ENCODE peak calls at places on chromosome 19, in nine cellular contexts. W is HepG2, A is breast epithelium, J is H1, B is prostate gland, C is spleen, I is stomach, E is esophagus muscularis mucosa, Q is HCT116. K is an unnamed sample.

GRCh38 chr19:35240322-35240721 is 8.5 kb upstream of the LSR start:
- DNase-seq in W (no peak), A (no peak), J (no peak), B (no peak), C (no peak), I (no peak), E (peak; percentile 21), Q (no peak), K (peak; percentile 11)

GRCh38 chr19:58304255-58304654 is 922 bp upstream of the ERVK3-1 start:
- DNase-seq in W (no peak), A (no peak), J (no peak), B (no peak), C (peak; percentile 23), I (no peak), E (no peak), Q (no peak), K (no peak)

GRCh38 chr19:37906868-37907734 is at the start of gene SIPA1L3:
- DNase-seq in W (peak; percentile 91), A (peak; percentile 96), J (peak; percentile 91), B (peak; percentile 97), C (peak; percentile 99), I (peak; percentile 97), E (peak; percentile 97), Q (peak; percentile 84), K (peak; percentile 97)

GRCh38 chr19:10586396-10586795 is 716 bp downstream of the AP1M2 start:
- DNase-seq in W (no peak), A (no peak), J (no peak), B (no peak), C (no peak), I (no peak), E (no peak), Q (no peak), K (no peak)

GRCh38 chr19:32269831-32270230 is 75.6 kb upstream of the ZNF507 start:
- DNase-seq in W (no peak), A (no peak), J (no peak), B (peak; percentile 81), C (no peak), I (no peak), E (no peak), Q (no peak), K (no peak)

GRCh38 chr19:57746580-57747471 is at the start of gene ZNF776:
- DNase-seq in W (peak; percentile 88), A (peak; percentile 68), J (peak; percentile 43), B (peak; percentile 89), C (peak; percentile 90), I (peak; percentile 86), E (peak; percentile 93), Q (peak; percentile 86), K (peak; percentile 85)

GRCh38 chr19:45161715-45162463 is 1.1 kb upstream of the NKPD1 start:
- DNase-seq in W (no peak), A (no peak), J (no peak), B (no peak), C (no peak), I (peak; percentile 56), E (no peak), Q (no peak), K (no peak)

GRCh38 chr19:24000656-24001055 is 86.0 kb downstream of the ZNF726 start:
- DNase-seq in W (no peak), A (no peak), J (no peak), B (no peak), C (no peak), I (no peak), E (no peak), Q (no peak), K (no peak)

GRCh38 chr19:18415177-18415867 is 3.9 kb upstream of the SSBP4 start:
- DNase-seq in W (no peak), A (no peak), J (no peak), B (no peak), C (peak; percentile 85), I (no peak), E (no peak), Q (no peak), K (peak; percentile 54)

GRCh38 chr19:18418725-18419194 is 438 bp upstream of the SSBP4 start:
- DNase-seq in W (no peak), A (no peak), J (no peak), B (no peak), C (peak; percentile 86), I (no peak), E (no peak), Q (no peak), K (peak; percentile 46)

GRCh38 chr19:18417250-18418033 is 1.8 kb upstream of the SSBP4 start:
- DNase-seq in W (peak; percentile 63), A (no peak), J (no peak), B (no peak), C (peak; percentile 93), I (no peak), E (no peak), Q (no peak), K (peak; percentile 70)

GRCh38 chr19:18418034-18418724 is 1.0 kb upstream of the SSBP4 start:
- DNase-seq in W (no peak), A (no peak), J (no peak), B (no peak), C (peak; percentile 85), I (no peak), E (no peak), Q (no peak), K (no peak)

DNA sequence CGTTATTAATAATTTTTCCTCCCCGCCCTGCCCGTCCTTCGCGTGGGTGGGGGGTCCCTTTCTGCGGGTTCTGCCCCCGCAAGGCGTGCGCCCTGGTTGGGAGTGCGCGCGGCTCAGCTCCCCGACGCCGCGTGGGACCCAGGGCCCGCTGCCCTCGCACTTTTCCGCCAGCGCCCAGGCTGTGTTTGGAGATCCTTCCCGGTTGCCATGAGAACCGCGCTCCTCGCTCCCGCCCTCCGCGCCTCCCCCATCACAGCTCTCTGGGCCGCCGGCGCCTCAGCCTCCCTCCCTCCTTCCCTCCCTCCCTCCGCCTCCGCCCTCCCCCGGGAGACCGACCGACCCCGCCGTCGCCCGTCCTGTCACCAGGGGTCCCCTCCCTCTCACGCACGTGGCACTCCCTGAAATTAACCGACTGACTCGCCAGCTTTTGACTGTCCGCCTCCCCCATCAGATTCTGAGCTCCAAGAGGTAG is 2.4 kb upstream of the SSBP4 start:
- DNase-seq in W (peak; percentile 70), A (peak; percentile 89), J (no peak), B (peak; percentile 53), C (peak; percentile 92), I (peak; percentile 74), E (peak; percentile 96), Q (no peak), K (peak; percentile 81)
- TF ChIP-seq POLR2A in W (no peak), A (no peak), J (no peak), B (no peak), C (no peak), I (no peak), E (no peak), Q (no peak), K (peak; percentile 14)

GRCh38 chr19:15631817-15632216 is 8.9 kb upstream of the CYP4F3 start:
- DNase-seq in W (peak; percentile 27), A (no peak), J (no peak), B (no peak), C (no peak), I (no peak), E (no peak), Q (no peak), K (peak; percentile 26)

GRCh38 chr19:15636026-15636425 is 4.7 kb upstream of the CYP4F3 start:
- DNase-seq in W (no peak), A (no peak), J (no peak), B (no peak), C (no peak), I (no peak), E (no peak), Q (no peak), K (no peak)

GRCh38 chr19:15635016-15635805 is 5.5 kb upstream of the CYP4F3 start:
- DNase-seq in W (peak; percentile 35), A (no peak), J (no peak), B (no peak), C (no peak), I (no peak), E (no peak), Q (no peak), K (no peak)

GRCh38 chr19:15634105-15634504 is 6.6 kb upstream of the CYP4F3 start:
- DNase-seq in W (no peak), A (no peak), J (no peak), B (no peak), C (no peak), I (no peak), E (no peak), Q (no peak), K (no peak)

GRCh38 chr19:15633122-15633521 is 7.6 kb upstream of the CYP4F3 start:
- DNase-seq in W (no peak), A (no peak), J (no peak), B (no peak), C (no peak), I (no peak), E (no peak), Q (no peak), K (no peak)
- TF ChIP-seq POLR2AphosphoS5 in W (no peak), A (no peak), J (no peak), B (no peak), C (no peak), I (no peak), E (no peak), Q (no peak), K (no peak)

GRCh38 chr19:47089767-47090350 is 23.7 kb downstream of the ZC3H4 start:
- DNase-seq in W (no peak), A (no peak), J (no peak), B (no peak), C (no peak), I (no peak), E (no peak), Q (no peak), K (no peak)
- H3K27ac ChIP-seq in W (no peak overlapping the region), A (no peak overlapping the region), J (no peak overlapping the region), B (no peak overlapping the region), C (no peak overlapping the region), I (peak overlapping the region; percentile 59), E (no peak overlapping the region), Q (no peak overlapping the region), K (peak overlapping the region; percentile 82)

GRCh38 chr19:812819-813358 is 8.9 kb downstream of the PLPPR3 start:
- DNase-seq in W (no peak), A (no peak), J (no peak), B (no peak), C (peak; percentile 73), I (no peak), E (no peak), Q (no peak), K (no peak)

GRCh38 chr19:813359-814107 is 8.2 kb downstream of the PLPPR3 start:
- DNase-seq in W (no peak), A (no peak), J (no peak), B (no peak), C (no peak), I (no peak), E (no peak), Q (no peak), K (no peak)

GRCh38 chr19:815775-816499 is 5.8 kb downstream of the PLPPR3 start:
- DNase-seq in W (no peak), A (no peak), J (no peak), B (no peak), C (no peak), I (no peak), E (no peak), Q (no peak), K (no peak)

GRCh38 chr19:815079-815774 is 6.5 kb downstream of the PLPPR3 start:
- DNase-seq in W (no peak), A (no peak), J (no peak), B (no peak), C (peak; percentile 76), I (no peak), E (no peak), Q (no peak), K (no peak)

DNA sequence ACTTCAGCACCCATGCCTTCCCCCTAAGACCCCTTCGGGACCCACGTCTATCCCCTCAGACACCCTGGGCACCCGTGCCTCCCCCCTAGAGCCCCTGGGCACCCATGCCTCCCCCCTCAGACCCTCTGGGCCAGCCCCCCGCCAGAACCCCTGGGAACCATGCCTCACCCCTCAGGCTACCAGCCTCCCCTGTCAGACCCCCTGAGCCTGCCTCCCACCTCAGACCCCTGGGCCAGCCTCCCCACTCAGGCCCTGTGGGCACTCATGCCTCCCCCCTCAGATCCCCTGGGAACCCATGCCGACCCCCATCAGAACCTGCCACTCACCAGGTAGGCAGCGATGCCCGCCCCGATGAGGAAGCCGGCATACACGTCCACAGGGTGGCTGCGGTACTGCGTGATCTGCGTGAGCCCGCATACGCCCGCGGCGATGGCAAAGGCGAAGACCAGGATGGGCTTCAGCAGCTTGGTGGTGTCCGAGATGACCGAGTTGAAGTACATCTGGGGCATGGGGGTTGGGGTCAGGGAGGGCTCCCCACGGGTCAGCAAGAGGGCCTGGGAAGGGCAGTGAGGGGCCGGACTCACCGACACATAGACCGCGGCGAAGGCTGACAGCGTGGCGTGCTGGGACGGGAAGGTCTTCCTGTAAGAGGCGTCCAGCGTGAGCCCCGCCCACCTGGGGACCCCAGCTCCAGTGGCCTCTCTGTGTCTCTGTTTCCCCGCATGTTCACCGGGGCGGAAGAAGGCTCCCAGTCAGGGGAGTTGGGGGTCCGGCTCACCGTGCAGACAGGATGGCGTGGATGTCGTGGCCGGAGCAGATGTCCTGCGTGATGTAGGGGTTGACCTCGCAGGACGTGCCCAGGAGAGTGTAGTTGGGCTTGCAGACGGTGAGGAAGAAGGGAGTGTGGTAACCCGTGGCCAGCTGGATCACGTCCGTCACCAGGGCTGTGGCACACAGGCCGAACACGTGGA is 7.4 kb downstream of the PLPPR3 start:
- DNase-seq in W (no peak), A (no peak), J (no peak), B (no peak), C (peak; percentile 76), I (no peak), E (no peak), Q (no peak), K (no peak)
- TF ChIP-seq POLR2A in W (no peak), A (no peak), J (no peak), B (no peak), C (no peak), I (no peak), E (no peak), Q (no peak), K (no peak)